ENCODE peak calls at places on chromosomes 13 and 19, in nine cellular contexts. I, N, U, R, C, D, L, Z and T are unnamed samples.

GRCh38 chr19:33310606-33311325 is 8.4 kb upstream of the CEBPA start:
- DNase-seq in N (peak; percentile 74), U (no peak), D (no peak), I (no peak), Z (no peak), R (no peak), L (no peak), C (no peak), T (no peak)

GRCh38 chr19:48887861-48888612 is 10.5 kb downstream of the TULP2 start:
- DNase-seq in Z (no peak), C (no peak), U (no peak), N (no peak), R (no peak), L (no peak), I (no peak), D (no peak), T (no peak)

GRCh38 chr13:51626749-51627148 is 42.5 kb downstream of the WDFY2 start:
- DNase-seq in Z (no peak), N (peak; percentile 73), L (no peak), D (no peak), I (no peak), R (no peak), U (no peak), C (no peak), T (no peak)

GRCh38 chr13:110758195-110758594 is 44.7 kb downstream of the ING1 start:
- DNase-seq in D (no peak), L (no peak), R (peak; percentile 53), U (no peak), N (peak; percentile 23), Z (peak; percentile 18), C (no peak), I (no peak), T (no peak)

GRCh38 chr13:39023316-39023715 is 14.6 kb downstream of the PROSER1 start:
- DNase-seq in D (no peak), Z (no peak), L (no peak), R (peak; percentile 48), N (no peak), C (no peak), U (no peak), I (no peak), T (no peak)

GRCh38 chr19:40923934-40924391 is 41.9 kb upstream of the CYP2A7 start:
- DNase-seq in R (no peak), N (peak; percentile 26), L (no peak), U (no peak), D (no peak), Z (no peak), I (no peak), C (peak; percentile 26), T (no peak)

GRCh38 chr19:33484226-33484774 is 37.3 kb downstream of the PEPD start:
- DNase-seq in C (no peak), U (no peak), L (no peak), I (no peak), D (no peak), R (no peak), Z (no peak), N (no peak), T (no peak)

GRCh38 chr19:426725-427445 is 17.9 kb upstream of the C2CD4C start:
- DNase-seq in U (no peak), C (no peak), D (no peak), N (no peak), L (no peak), I (no peak), R (no peak), Z (no peak), T (peak; percentile 8)

GRCh38 chr13:76043882-76044281 is 407.8 kb downstream of the LMO7 start:
- DNase-seq in L (no peak), C (no peak), N (no peak), Z (no peak), D (no peak), U (no peak), R (no peak), I (peak; percentile 8), T (no peak)

GRCh38 chr19:10262771-10263170 is 8.1 kb upstream of the ICAM1 start:
- DNase-seq in R (peak; percentile 70), Z (no peak), L (no peak), N (no peak), U (no peak), D (no peak), I (no peak), C (no peak), T (no peak)

GRCh38 chr19:3923096-3923758 is 9.6 kb upstream of the NMRK2 start:
- DNase-seq in C (no peak), I (no peak), L (no peak), U (no peak), Z (no peak), D (no peak), R (no peak), N (no peak), T (no peak)

GRCh38 chr13:34012354-34012753 is 194.4 kb downstream of the RFC3 start:
- DNase-seq in I (no peak), R (no peak), U (no peak), Z (no peak), D (no peak), C (no peak), N (no peak), L (no peak), T (no peak)

GRCh38 chr13:41751734-41752445 is 209.0 kb downstream of the VWA8 start:
- DNase-seq in D (no peak), R (no peak), I (no peak), C (no peak), N (no peak), Z (no peak), U (no peak), L (no peak), T (no peak)

GRCh38 chr19:47798904-47799266 is 5.5 kb downstream of the TPRX1 start:
- DNase-seq in L (no peak), U (no peak), I (no peak), R (no peak), C (no peak), Z (no peak), N (no peak), D (no peak), T (no peak)

GRCh38 chr19:50794074-50794777 is 4.0 kb downstream of the ACP4 start:
- DNase-seq in L (no peak), R (no peak), U (no peak), N (peak; percentile 39), I (peak; percentile 47), Z (no peak), C (peak; percentile 66), D (no peak), T (no peak)

GRCh38 chr19:53357821-53358581 is 7.5 kb upstream of the ZNF525 start:
- DNase-seq in L (no peak), C (no peak), I (no peak), N (no peak), D (no peak), U (no peak), Z (no peak), R (no peak), T (no peak)

GRCh38 chr19:5697890-5698634 is 8.0 kb downstream of the RPL36 start:
- DNase-seq in I (no peak), R (no peak), L (no peak), C (no peak), U (no peak), N (no peak), Z (no peak), D (no peak), T (no peak)

GRCh38 chr19:3279306-3279705 is 54.8 kb downstream of the CELF5 start:
- DNase-seq in N (no peak), Z (no peak), D (no peak), C (no peak), I (no peak), U (no peak), L (no peak), R (no peak), T (no peak)

GRCh38 chr19:33282036-33282686 is 20.2 kb downstream of the CEBPA start:
- DNase-seq in N (no peak), R (peak; percentile 66), Z (no peak), I (no peak), D (no peak), U (no peak), L (no peak), C (no peak), T (no peak)

GRCh38 chr13:97395437-97396136 is 38.4 kb upstream of the RAP2A start:
- DNase-seq in D (no peak), U (peak; percentile 1), I (no peak), R (peak; percentile 57), N (no peak), Z (no peak), L (no peak), C (no peak), T (no peak)